ENCODE peak calls at places on chromosomes 5 and 9, in five cellular contexts. One of them, this sample, is unnamed.

GRCh38 chr9:18485691-18486090 is 11.7 kb downstream of the ADAMTSL1 start:
- DNase-seq in neural progenitor cell: no peak
- DNase-seq in left ventricle myocardium inferior: no peak
- DNase-seq in neuronal stem cell: no peak
- DNase-seq in AG10803: peak
- DNase-seq in this sample: no peak

GRCh38 chr5:23893561-23893960 is 386.2 kb downstream of the PRDM9 start:
- DNase-seq in neuronal stem cell: no peak
- DNase-seq in left ventricle myocardium inferior: no peak
- DNase-seq in neural progenitor cell: no peak
- DNase-seq in AG10803: no peak
- DNase-seq in this sample: no peak

GRCh38 chr9:137905740-137906139 is 28.2 kb downstream of the CACNA1B start:
- DNase-seq in left ventricle myocardium inferior: no peak
- DNase-seq in neuronal stem cell: no peak
- DNase-seq in neural progenitor cell: no peak
- DNase-seq in AG10803: no peak
- DNase-seq in this sample: no peak

GRCh38 chr5:959581-960531 is 48.7 kb upstream of the NKD2 start:
- DNase-seq in neural progenitor cell: no peak
- DNase-seq in neuronal stem cell: no peak
- DNase-seq in AG10803: no peak
- DNase-seq in left ventricle myocardium inferior: no peak
- DNase-seq in this sample: no peak

GRCh38 chr5:130206686-130207085 is 302.4 kb downstream of the CHSY3 start:
- DNase-seq in AG10803: no peak
- DNase-seq in neuronal stem cell: no peak
- DNase-seq in neural progenitor cell: no peak
- DNase-seq in left ventricle myocardium inferior: no peak
- DNase-seq in this sample: no peak

GRCh38 chr9:113164536-113165300 is 13.9 kb downstream of the SLC31A2 start:
- DNase-seq in neuronal stem cell: no peak
- DNase-seq in AG10803: peak
- DNase-seq in neural progenitor cell: no peak
- DNase-seq in left ventricle myocardium inferior: peak
- DNase-seq in this sample: no peak

GRCh38 chr9:71763752-71764332 is 4.5 kb downstream of the CEMIP2 start:
- DNase-seq in left ventricle myocardium inferior: no peak
- DNase-seq in AG10803: peak
- DNase-seq in neural progenitor cell: no peak
- DNase-seq in neuronal stem cell: no peak
- DNase-seq in this sample: no peak

GRCh38 chr5:117889592-117889991 is 1098.8 kb downstream of the DTWD2 start:
- DNase-seq in neuronal stem cell: no peak
- DNase-seq in neural progenitor cell: no peak
- DNase-seq in AG10803: peak
- DNase-seq in left ventricle myocardium inferior: no peak
- DNase-seq in this sample: no peak

GRCh38 chr5:43233946-43234345 is 41.9 kb downstream of the NIM1K start:
- DNase-seq in neural progenitor cell: no peak
- DNase-seq in neuronal stem cell: no peak
- DNase-seq in AG10803: no peak
- DNase-seq in left ventricle myocardium inferior: no peak
- DNase-seq in this sample: peak

GRCh38 chr9:98533132-98533531 is 175.6 kb downstream of the GABBR2 start:
- DNase-seq in AG10803: peak
- DNase-seq in neuronal stem cell: no peak
- DNase-seq in left ventricle myocardium inferior: no peak
- DNase-seq in neural progenitor cell: no peak
- DNase-seq in this sample: no peak

GRCh38 chr5:150060471-150060870 is 25.9 kb downstream of the CSF1R start:
- DNase-seq in AG10803: no peak
- DNase-seq in neuronal stem cell: no peak
- DNase-seq in neural progenitor cell: no peak
- DNase-seq in left ventricle myocardium inferior: no peak
- DNase-seq in this sample: no peak

GRCh38 chr5:149831492-149831891 is 101.4 kb downstream of the PPARGC1B start:
- DNase-seq in neural progenitor cell: no peak
- DNase-seq in AG10803: peak
- DNase-seq in neuronal stem cell: no peak
- DNase-seq in left ventricle myocardium inferior: no peak
- DNase-seq in this sample: peak

GRCh38 chr5:5587474-5587873 is 165.0 kb downstream of the ICE1 start:
- DNase-seq in neural progenitor cell: no peak
- DNase-seq in neuronal stem cell: no peak
- DNase-seq in AG10803: no peak
- DNase-seq in left ventricle myocardium inferior: no peak
- DNase-seq in this sample: no peak
- H3K4me3 ChIP-seq in neural progenitor cell: no peak
- H3K4me3 ChIP-seq in neuronal stem cell: no peak
- H3K4me3 ChIP-seq in AG10803: no peak
- H3K4me3 ChIP-seq in left ventricle myocardium inferior: no peak
- H3K4me3 ChIP-seq in this sample: no peak

GRCh38 chr9:135283621-135284020 is 196.0 kb upstream of the PPP1R26 start:
- DNase-seq in AG10803: no peak
- DNase-seq in neuronal stem cell: no peak
- DNase-seq in neural progenitor cell: no peak
- DNase-seq in left ventricle myocardium inferior: no peak
- DNase-seq in this sample: no peak
- H3K4me3 ChIP-seq in AG10803: no peak
- H3K4me3 ChIP-seq in neuronal stem cell: no peak
- H3K4me3 ChIP-seq in neural progenitor cell: no peak
- H3K4me3 ChIP-seq in left ventricle myocardium inferior: no peak
- H3K4me3 ChIP-seq in this sample: no peak

GRCh38 chr5:12624776-12625560 is 720.7 kb upstream of the CTNND2 start:
- DNase-seq in left ventricle myocardium inferior: no peak
- DNase-seq in neural progenitor cell: no peak
- DNase-seq in AG10803: no peak
- DNase-seq in neuronal stem cell: no peak
- DNase-seq in this sample: no peak
- H3K4me3 ChIP-seq in left ventricle myocardium inferior: no peak
- H3K4me3 ChIP-seq in neural progenitor cell: no peak
- H3K4me3 ChIP-seq in AG10803: no peak
- H3K4me3 ChIP-seq in neuronal stem cell: no peak
- H3K4me3 ChIP-seq in this sample: no peak

GRCh38 chr5:51389326-51389581 is 6.0 kb downstream of the ISL1 start:
- DNase-seq in neural progenitor cell: peak
- DNase-seq in neuronal stem cell: no peak
- DNase-seq in AG10803: no peak
- DNase-seq in left ventricle myocardium inferior: no peak
- DNase-seq in this sample: no peak
- H3K4me3 ChIP-seq in neural progenitor cell: peak
- H3K4me3 ChIP-seq in neuronal stem cell: no peak
- H3K4me3 ChIP-seq in AG10803: no peak
- H3K4me3 ChIP-seq in left ventricle myocardium inferior: peak
- H3K4me3 ChIP-seq in this sample: no peak

GRCh38 chr9:35115680-35116538 is at the start of gene ATOSB:
- DNase-seq in left ventricle myocardium inferior: peak
- DNase-seq in neural progenitor cell: peak
- DNase-seq in AG10803: peak
- DNase-seq in neuronal stem cell: peak
- DNase-seq in this sample: peak

GRCh38 chr9:35116539-35116897 is 856 bp upstream of the ATOSB start:
- DNase-seq in left ventricle myocardium inferior: no peak
- DNase-seq in AG10803: no peak
- DNase-seq in neural progenitor cell: no peak
- DNase-seq in neuronal stem cell: peak
- DNase-seq in this sample: no peak

GRCh38 chr9:35114113-35114847 is 1.4 kb downstream of the ATOSB start:
- DNase-seq in AG10803: peak
- DNase-seq in neural progenitor cell: peak
- DNase-seq in neuronal stem cell: peak
- DNase-seq in left ventricle myocardium inferior: peak
- DNase-seq in this sample: peak

GRCh38 chr9:35114921-35115341 is 731 bp downstream of the ATOSB start:
- DNase-seq in AG10803: peak
- DNase-seq in left ventricle myocardium inferior: peak
- DNase-seq in neuronal stem cell: peak
- DNase-seq in neural progenitor cell: peak
- DNase-seq in this sample: peak

GRCh38 chr9:35116898-35117551 is 1.4 kb upstream of the ATOSB start:
- DNase-seq in left ventricle myocardium inferior: peak
- DNase-seq in neural progenitor cell: peak
- DNase-seq in neuronal stem cell: peak
- DNase-seq in AG10803: peak
- DNase-seq in this sample: peak
- H3K4me3 ChIP-seq in left ventricle myocardium inferior: peak
- H3K4me3 ChIP-seq in neural progenitor cell: peak
- H3K4me3 ChIP-seq in neuronal stem cell: peak
- H3K4me3 ChIP-seq in AG10803: peak
- H3K4me3 ChIP-seq in this sample: peak

DNA sequence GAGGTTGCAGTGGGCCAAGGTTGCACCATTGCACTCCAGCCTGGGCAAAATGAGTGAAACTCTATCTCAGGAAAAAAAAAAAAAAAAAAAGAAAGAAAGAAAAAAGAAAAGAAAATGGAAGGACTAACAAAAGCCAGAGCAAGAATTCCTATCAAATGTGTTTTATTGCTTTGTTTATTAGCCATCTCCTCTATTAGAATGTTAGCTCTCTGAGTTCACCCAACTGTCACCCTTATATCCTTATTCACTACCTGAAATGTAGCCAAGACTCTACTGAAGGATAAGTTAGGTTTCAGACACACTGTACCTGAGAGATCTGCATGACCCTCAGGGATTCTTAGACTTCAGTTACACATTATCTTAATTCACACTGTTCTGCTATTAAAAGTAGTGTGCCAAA is 177.9 kb downstream of the MAPKAP1 start:
- DNase-seq in AG10803: no peak
- DNase-seq in neural progenitor cell: no peak
- DNase-seq in neuronal stem cell: no peak
- DNase-seq in left ventricle myocardium inferior: no peak
- DNase-seq in this sample: no peak
- H3K4me3 ChIP-seq in AG10803: no peak
- H3K4me3 ChIP-seq in neural progenitor cell: no peak
- H3K4me3 ChIP-seq in neuronal stem cell: no peak
- H3K4me3 ChIP-seq in left ventricle myocardium inferior: no peak
- H3K4me3 ChIP-seq in this sample: no peak

DNA sequence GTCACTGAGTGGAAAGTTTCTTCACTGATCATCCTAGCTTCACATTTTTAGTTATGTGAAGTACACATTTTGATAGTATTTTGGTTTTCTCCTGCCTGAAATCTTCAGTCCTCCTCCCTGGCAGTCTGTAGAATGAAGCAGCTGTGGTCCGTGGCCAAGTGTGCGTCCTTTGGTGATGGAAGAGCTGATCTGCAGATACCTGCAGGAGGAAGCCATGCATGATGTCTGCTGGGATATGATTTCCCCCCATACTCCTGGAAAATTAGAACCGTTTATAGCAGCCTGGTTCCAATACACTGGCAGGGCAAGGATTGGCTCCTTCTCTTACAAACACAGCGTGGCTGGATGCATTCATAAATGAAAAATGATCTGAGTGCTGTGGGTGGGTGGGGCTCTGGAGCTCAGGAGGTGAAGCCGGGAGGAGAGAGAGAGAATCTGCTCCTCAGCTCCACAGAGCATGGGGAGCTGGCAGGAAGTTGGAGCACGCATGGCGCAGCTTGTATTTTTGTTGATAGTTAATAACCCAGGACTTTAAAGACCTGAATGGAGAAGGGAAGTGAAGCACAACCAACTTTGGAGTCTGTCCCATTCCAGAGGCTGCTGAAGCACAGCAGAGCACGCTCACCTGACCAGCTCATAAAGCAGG is 238.3 kb downstream of the GOLPH3 start:
- DNase-seq in left ventricle myocardium inferior: no peak
- DNase-seq in AG10803: no peak
- DNase-seq in neural progenitor cell: no peak
- DNase-seq in neuronal stem cell: no peak
- DNase-seq in this sample: no peak
- H3K4me3 ChIP-seq in left ventricle myocardium inferior: peak
- H3K4me3 ChIP-seq in AG10803: no peak
- H3K4me3 ChIP-seq in neural progenitor cell: no peak
- H3K4me3 ChIP-seq in neuronal stem cell: no peak
- H3K4me3 ChIP-seq in this sample: no peak

GRCh38 chr9:120696551-120697230 is 17.6 kb downstream of the MEGF9 start:
- DNase-seq in left ventricle myocardium inferior: no peak
- DNase-seq in AG10803: no peak
- DNase-seq in neuronal stem cell: no peak
- DNase-seq in neural progenitor cell: no peak
- DNase-seq in this sample: no peak
- H3K4me3 ChIP-seq in left ventricle myocardium inferior: no peak
- H3K4me3 ChIP-seq in AG10803: no peak
- H3K4me3 ChIP-seq in neuronal stem cell: no peak
- H3K4me3 ChIP-seq in neural progenitor cell: no peak
- H3K4me3 ChIP-seq in this sample: no peak

DNA sequence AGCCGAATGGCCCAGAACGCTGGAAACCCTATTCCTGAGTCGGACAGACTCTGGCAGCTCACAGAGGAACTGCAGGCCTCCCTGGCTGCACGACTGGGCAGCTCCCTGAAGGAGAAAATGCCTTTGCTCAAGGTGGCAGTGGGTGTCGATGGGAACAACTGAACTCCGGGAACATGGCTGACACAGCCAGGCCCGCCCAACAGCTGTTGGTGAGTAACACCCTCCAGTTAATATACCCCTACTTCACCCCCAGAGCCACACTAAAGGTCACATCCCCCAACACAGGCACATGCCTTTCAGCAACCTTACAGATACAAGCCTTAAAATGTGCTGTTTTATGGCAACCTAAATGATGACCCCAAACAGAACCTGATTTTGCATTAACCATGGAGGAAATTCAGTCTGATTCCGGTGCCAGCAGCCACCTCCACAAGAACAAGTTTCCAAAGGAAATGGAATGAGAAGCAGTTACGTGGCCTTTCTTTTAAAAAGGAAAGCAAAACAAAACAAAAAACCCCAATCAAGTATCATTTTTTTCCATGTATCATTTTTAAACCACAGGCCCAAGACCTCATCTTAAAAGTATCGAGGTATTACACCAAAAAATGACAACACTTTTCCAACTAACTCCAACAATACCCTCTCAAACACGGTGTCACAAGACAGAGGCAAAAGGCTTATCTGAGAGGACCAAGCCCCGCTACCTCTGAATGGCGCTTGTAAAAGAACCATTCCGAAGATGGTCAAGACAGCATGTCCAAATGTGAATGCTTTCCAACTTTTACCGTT is 3.1 kb downstream of the KLF9 start:
- DNase-seq in left ventricle myocardium inferior: peak
- DNase-seq in AG10803: peak
- DNase-seq in neural progenitor cell: peak
- DNase-seq in neuronal stem cell: no peak
- DNase-seq in this sample: no peak
- H3K4me3 ChIP-seq in left ventricle myocardium inferior: peak
- H3K4me3 ChIP-seq in AG10803: peak
- H3K4me3 ChIP-seq in neural progenitor cell: no peak
- H3K4me3 ChIP-seq in neuronal stem cell: no peak
- H3K4me3 ChIP-seq in this sample: no peak

GRCh38 chr5:44318883-44319282 is 70.3 kb downstream of the FGF10 start:
- DNase-seq in left ventricle myocardium inferior: no peak
- DNase-seq in neuronal stem cell: no peak
- DNase-seq in AG10803: no peak
- DNase-seq in neural progenitor cell: no peak
- DNase-seq in this sample: no peak
- H3K4me3 ChIP-seq in left ventricle myocardium inferior: no peak
- H3K4me3 ChIP-seq in neuronal stem cell: no peak
- H3K4me3 ChIP-seq in AG10803: no peak
- H3K4me3 ChIP-seq in neural progenitor cell: no peak
- H3K4me3 ChIP-seq in this sample: no peak

This sample was measured in GM12865.